ENCODE peak calls at places on chromosome 1, in ten cellular contexts. C, J, E, R, Z, G, A, X, Q and H are unnamed samples.

GRCh38 chr1:56908619-56909340 is 54.2 kb downstream of the C8A start:
- DNase-seq in X (no peak), E (no peak), G (no peak), J (no peak), Z (no peak), C (no peak), A (no peak), R (no peak), Q (no peak), H (peak)

GRCh38 chr1:24969616-24970398 is 39.7 kb upstream of the RUNX3 start:
- DNase-seq in Q (no peak), Z (no peak), C (no peak), R (no peak), X (no peak), J (no peak), G (no peak), E (no peak), A (no peak), H (no peak)

GRCh38 chr1:106564192-106564591 is 492.3 kb upstream of the PRMT6 start:
- DNase-seq in C (no peak), Q (no peak), Z (no peak), J (no peak), R (no peak), A (no peak), G (no peak), E (no peak), X (no peak), H (no peak)

GRCh38 chr1:112508242-112509004 is at the start of gene WNT2B:
- DNase-seq in X (no peak), C (no peak), R (no peak), E (peak), A (peak), G (no peak), J (peak), Q (peak), Z (peak), H (no peak)

GRCh38 chr1:170273556-170274501 is 128.1 kb downstream of the NTMT2 start:
- DNase-seq in X (no peak), Z (no peak), Q (no peak), A (no peak), J (no peak), G (no peak), C (no peak), E (no peak), R (no peak), H (no peak)

GRCh38 chr1:197464039-197464438 is 196.0 kb downstream of the CRB1 start:
- DNase-seq in A (no peak), R (no peak), X (peak), G (no peak), J (no peak), E (peak), C (no peak), Z (no peak), Q (no peak), H (no peak)

GRCh38 chr1:54260810-54261209 is 60.8 kb downstream of the MRPL37 start:
- DNase-seq in Q (no peak), X (no peak), R (no peak), G (no peak), Z (no peak), C (no peak), J (no peak), A (no peak), E (peak), H (no peak)

GRCh38 chr1:92567211-92567868 is 80.6 kb upstream of the GFI1 start:
- DNase-seq in C (no peak), Z (no peak), Q (no peak), E (no peak), X (no peak), G (no peak), J (no peak), R (no peak), A (no peak), H (no peak)

GRCh38 chr1:212230329-212230728 is 54.9 kb upstream of the PPP2R5A start:
- DNase-seq in Z (no peak), R (no peak), Q (no peak), C (no peak), X (no peak), E (no peak), A (no peak), G (no peak), J (no peak), H (no peak)

GRCh38 chr1:152880316-152880715 is 2.2 kb downstream of the SMCP start:
- DNase-seq in G (no peak), E (no peak), J (no peak), X (no peak), A (no peak), C (no peak), Z (no peak), R (no peak), Q (no peak), H (no peak)